ENCODE peak calls at places on chromosomes 16 and 17, in seven cellular contexts. O, R, U, N, X, B and K are unnamed samples.
A peak's percentile ranks its signal among the peaks of the same experiment; 100 is the strongest.

GRCh38 chr17:61040666-61041065 is 359.0 kb upstream of the TBX2 start:
- DNase-seq in O (no peak), R (no peak), U (no peak), N (no peak), X (no peak), B (no peak), K (no peak)

GRCh38 chr17:7862692-7863437 is 5.1 kb downstream of the CYB5D1 start:
- DNase-seq in O (no peak), R (peak; percentile 71), U (no peak), N (peak; percentile 49), X (peak; percentile 54), B (peak; percentile 71), K (peak; percentile 42)

GRCh38 chr17:2343421-2343820 is 6.1 kb downstream of the SGSM2 start:
- DNase-seq in O (no peak), R (no peak), U (no peak), N (no peak), X (no peak), B (no peak), K (no peak)

GRCh38 chr17:14805348-14805747 is 459.8 kb downstream of the PMP22 start:
- DNase-seq in O (no peak), R (no peak), U (peak; percentile 12), N (no peak), X (no peak), B (peak; percentile 29), K (no peak)

GRCh38 chr16:49463529-49463928 is 89.9 kb downstream of the C16orf78 start:
- DNase-seq in O (no peak), R (no peak), U (no peak), N (peak; percentile 83), X (no peak), B (peak; percentile 47), K (no peak)

GRCh38 chr17:12522743-12523181 is 142.9 kb upstream of the MYOCD start:
- DNase-seq in O (no peak), R (peak; percentile 18), U (no peak), N (no peak), X (peak; percentile 69), B (no peak), K (peak; percentile 28)

GRCh38 chr17:46764335-46764708 is 54.2 kb downstream of the WNT3 start:
- DNase-seq in O (no peak), R (no peak), U (no peak), N (no peak), X (no peak), B (no peak), K (peak; percentile 19)

GRCh38 chr17:32927724-32928526 is at the start of gene TMEM98:
- DNase-seq in O (no peak), R (peak; percentile 12), U (no peak), N (no peak), X (peak; percentile 12), B (peak; percentile 42), K (peak; percentile 46)

GRCh38 chr17:78448356-78448993 is 70.0 kb downstream of the PGS1 start:
- DNase-seq in O (no peak), R (no peak), U (no peak), N (no peak), X (no peak), B (no peak), K (no peak)

GRCh38 chr17:61065263-61065773 is 334.3 kb upstream of the TBX2 start:
- DNase-seq in O (no peak), R (peak; percentile 63), U (peak; percentile 6), N (no peak), X (peak; percentile 36), B (no peak), K (no peak)

GRCh38 chr16:30778549-30779244 is 8.3 kb downstream of the ZNF629 start:
- DNase-seq in O (peak; percentile 65), R (peak; percentile 21), U (no peak), N (no peak), X (peak; percentile 22), B (peak; percentile 20), K (no peak)

GRCh38 chr16:1913327-1914083 is 4.7 kb downstream of the HS3ST6 start:
- DNase-seq in O (no peak), R (no peak), U (no peak), N (no peak), X (no peak), B (no peak), K (no peak)

GRCh38 chr16:30095166-30096078 is 591 bp downstream of the YPEL3 start:
- DNase-seq in O (no peak), R (no peak), U (no peak), N (no peak), X (no peak), B (no peak), K (no peak)

GRCh38 chr16:8818499-8819270 is 21.0 kb downstream of the PMM2 start:
- DNase-seq in O (no peak), R (no peak), U (no peak), N (no peak), X (no peak), B (no peak), K (no peak)

GRCh38 chr17:11628831-11629230 is 30.6 kb downstream of the DNAH9 start:
- DNase-seq in O (no peak), R (no peak), U (no peak), N (no peak), X (no peak), B (no peak), K (no peak)

GRCh38 chr17:4849011-4849536 is 15.9 kb downstream of the MINK1 start:
- DNase-seq in O (no peak), R (peak; percentile 64), U (no peak), N (no peak), X (no peak), B (no peak), K (no peak)

GRCh38 chr16:81932668-81933067 is 78.6 kb downstream of the SDR42E1 start:
- DNase-seq in O (no peak), R (no peak), U (no peak), N (no peak), X (no peak), B (no peak), K (no peak)

GRCh38 chr16:28933176-28933575 is 1.4 kb downstream of the CD19 start:
- DNase-seq in O (no peak), R (no peak), U (no peak), N (no peak), X (no peak), B (no peak), K (no peak)

GRCh38 chr17:49748791-49749190 is 15.1 kb downstream of the FAM117A start:
- DNase-seq in O (no peak), R (no peak), U (no peak), N (peak; percentile 80), X (no peak), B (no peak), K (no peak)

GRCh38 chr16:85019659-85020245 is 7.8 kb upstream of the KIAA0513 start:
- DNase-seq in O (no peak), R (peak; percentile 72), U (no peak), N (no peak), X (no peak), B (no peak), K (peak; percentile 47)

GRCh38 chr17:77884019-77884418 is 74.5 kb upstream of the TNRC6C start:
- DNase-seq in O (no peak), R (peak; percentile 5), U (no peak), N (peak; percentile 21), X (peak; percentile 5), B (peak; percentile 61), K (peak; percentile 66)

GRCh38 chr17:79747508-79748295 is 17.0 kb downstream of the ENPP7 start:
- DNase-seq in O (no peak), R (no peak), U (no peak), N (no peak), X (no peak), B (no peak), K (no peak)

GRCh38 chr17:44970136-44970737 is 2.1 kb upstream of the C1QL1 start:
- DNase-seq in O (no peak), R (no peak), U (no peak), N (no peak), X (no peak), B (no peak), K (peak; percentile 49)

GRCh38 chr16:1538804-1539520 is 5.5 kb downstream of the TMEM204 start:
- DNase-seq in O (no peak), R (no peak), U (no peak), N (no peak), X (no peak), B (no peak), K (no peak)

GRCh38 chr17:74565116-74565515 is 2.2 kb downstream of the CD300H start:
- DNase-seq in O (no peak), R (no peak), U (no peak), N (no peak), X (no peak), B (no peak), K (no peak)

GRCh38 chr16:68273896-68274295 is 9.6 kb downstream of the SLC7A6 start:
- DNase-seq in O (no peak), R (no peak), U (no peak), N (no peak), X (no peak), B (no peak), K (no peak)

GRCh38 chr16:46930861-46931260 is 42.6 kb downstream of the DNAJA2 start:
- DNase-seq in O (no peak), R (no peak), U (no peak), N (no peak), X (no peak), B (no peak), K (no peak)

GRCh38 chr16:70777973-70778406 is 23.0 kb downstream of the VAC14 start:
- DNase-seq in O (peak; percentile 56), R (peak; percentile 60), U (peak; percentile 16), N (no peak), X (peak; percentile 31), B (no peak), K (no peak)

GRCh38 chr16:85446846-85447656 is 166.1 kb upstream of the GSE1 start:
- DNase-seq in O (no peak), R (no peak), U (no peak), N (no peak), X (no peak), B (no peak), K (no peak)

GRCh38 chr16:14013571-14014283 is 57.4 kb upstream of the MRTFB start:
- DNase-seq in O (peak; percentile 96), R (peak; percentile 83), U (peak; percentile 96), N (no peak), X (peak; percentile 93), B (no peak), K (no peak)

GRCh38 chr16:88370365-88370764 is 12.4 kb upstream of the ZNF469 start:
- DNase-seq in O (no peak), R (no peak), U (no peak), N (no peak), X (no peak), B (no peak), K (no peak)

GRCh38 chr17:65547253-65547670 is 14.2 kb downstream of the AXIN2 start:
- DNase-seq in O (no peak), R (peak; percentile 82), U (no peak), N (no peak), X (peak; percentile 71), B (no peak), K (peak; percentile 23)

GRCh38 chr17:79645777-79646088 is 34.9 kb upstream of the RBFOX3 start:
- DNase-seq in O (no peak), R (no peak), U (no peak), N (no peak), X (no peak), B (no peak), K (no peak)